ENCODE peak calls at places on chromosomes 5 and 9, in five cellular contexts. E is NCI-H345; V is progenitor cell of endocrine pancreas; K is activated T-cell treated with anti-CD3 and anti-CD28 coated beads, Interleukin-2, amount 50 U/mL, for 72 hours; T is esophagus squamous epithelium. M is an unnamed sample.

GRCh38 chr9:88267283-88267682 is 121.0 kb upstream of the SPIN1 start:
- DNase-seq in E (no peak), V (no peak), K (no peak), T (no peak), M (no peak)

GRCh38 chr9:20041717-20042116 is 252.9 kb upstream of the SLC24A2 start:
- DNase-seq in E (peak), V (no peak), K (no peak), T (no peak), M (no peak)

GRCh38 chr9:1709347-1709746 is 305.8 kb upstream of the SMARCA2 start:
- DNase-seq in E (no peak), V (no peak), K (no peak), T (no peak), M (no peak)

GRCh38 chr5:2732850-2733249 is 18.6 kb downstream of the IRX2 start:
- DNase-seq in E (peak), V (no peak), K (no peak), T (no peak), M (no peak)

GRCh38 chr9:81028504-81028903 is 660.8 kb downstream of the TLE1 start:
- DNase-seq in E (no peak), V (no peak), K (no peak), T (no peak), M (no peak)

GRCh38 chr5:139982157-139982974 is 60.7 kb downstream of the NRG2 start:
- DNase-seq in E (peak), V (no peak), K (no peak), T (no peak), M (no peak)

GRCh38 chr5:148645527-148645926 is 8.8 kb downstream of the HTR4 start:
- DNase-seq in E (no peak), V (no peak), K (no peak), T (no peak), M (no peak)

GRCh38 chr9:98654247-98654646 is 54.5 kb downstream of the GABBR2 start:
- DNase-seq in E (peak), V (no peak), K (no peak), T (no peak), M (no peak)

GRCh38 chr9:31639444-31639843 is 745.0 kb upstream of the ACO1 start:
- DNase-seq in E (no peak), V (no peak), K (no peak), T (no peak), M (no peak)

GRCh38 chr9:25636026-25636425 is 42.2 kb downstream of the TUSC1 start:
- DNase-seq in E (no peak), V (no peak), K (no peak), T (no peak), M (no peak)

GRCh38 chr5:87252283-87252605 is 15.4 kb upstream of the RASA1 start:
- DNase-seq in E (no peak), V (no peak), K (no peak), T (no peak), M (no peak)

GRCh38 chr9:114947058-114947457 is 16.7 kb upstream of the TNFSF8 start:
- DNase-seq in E (no peak), V (no peak), K (no peak), T (no peak), M (no peak)

GRCh38 chr5:119055267-119055666 is 15.6 kb upstream of the DMXL1 start:
- DNase-seq in E (no peak), V (no peak), K (no peak), T (no peak), M (no peak)

GRCh38 chr9:134575817-134576176 is 65.8 kb upstream of the COL5A1 start:
- DNase-seq in E (no peak), V (peak), K (no peak), T (no peak), M (no peak)

GRCh38 chr9:33489070-33489469 is 15.3 kb upstream of the NOL6 start:
- DNase-seq in E (no peak), V (no peak), K (no peak), T (no peak), M (no peak)

GRCh38 chr5:129172561-129172960 is 78.0 kb downstream of the ISOC1 start:
- DNase-seq in E (no peak), V (no peak), K (no peak), T (no peak), M (no peak)

GRCh38 chr5:65037845-65038815 is 269.4 kb downstream of the CWC27 start:
- DNase-seq in E (peak), V (no peak), K (no peak), T (no peak), M (peak)

GRCh38 chr5:159412284-159413046 is 82.2 kb upstream of the IL12B start:
- DNase-seq in E (no peak), V (no peak), K (peak), T (no peak), M (peak)

GRCh38 chr5:78912085-78912771 is 72.9 kb downstream of the ARSB start:
- DNase-seq in E (peak), V (no peak), K (no peak), T (no peak), M (no peak)